ENCODE peak calls at places on chromosomes 13 and 19, in four cellular contexts. C is stimulated activated CD8-positive, alpha-beta memory T cell treated with anti-CD3 and anti-CD28 coated beads, Interleukin-2, amount 100 ng/mL, for 1 hour; F is activated CD4-positive, CD25-positive, alpha-beta regulatory T cell; I is RWPE1. M is an unnamed sample.

GRCh38 chr19:17337675-17338439 is 504 bp downstream of the GTPBP3 start:
- DNase-seq in C (no peak), I (peak; percentile 55), F (no peak), M (peak; percentile 86)

GRCh38 chr13:109790071-109790470 is 3.7 kb upstream of the IRS2 start:
- DNase-seq in F (no peak), C (no peak), I (no peak), M (no peak)

GRCh38 chr13:73544175-73544574 is 485.4 kb downstream of the KLF5 start:
- DNase-seq in C (no peak), F (no peak), I (no peak), M (no peak)

GRCh38 chr19:11088508-11089253 is 582 bp upstream of the LDLR start:
- DNase-seq in I (no peak), C (no peak), F (no peak), M (no peak)

GRCh38 chr19:10431943-10432735 is 11.8 kb downstream of the PDE4A start:
- DNase-seq in F (no peak), I (no peak), C (no peak), M (peak; percentile 92)

GRCh38 chr19:17394891-17395415 is 957 bp upstream of the CCDC194 start:
- DNase-seq in C (no peak), I (peak; percentile 74), F (peak; percentile 55), M (peak; percentile 86)

GRCh38 chr13:93060144-93060543 is 166.5 kb upstream of the GPC6 start:
- DNase-seq in I (no peak), F (no peak), C (no peak), M (no peak)

GRCh38 chr19:29273000-29273691 is 60.2 kb upstream of the UQCRFS1 start:
- DNase-seq in C (no peak), I (no peak), F (no peak), M (no peak)

GRCh38 chr13:48112896-48113525 is 18.1 kb upstream of the MED4 start:
- DNase-seq in C (no peak), F (no peak), I (no peak), M (no peak)

GRCh38 chr13:110276553-110276950 is 30.4 kb downstream of the COL4A1 start:
- DNase-seq in F (no peak), C (no peak), I (no peak), M (no peak)

M was measured in spleen.